ENCODE peak calls at places on chromosomes 3 and 15, in nine cellular contexts. One of them, this sample, is unnamed.

GRCh38 chr3:48960841-48961413 is 29.1 kb upstream of the P4HTM start:
- DNase-seq in upper lobe of right lung: no peak
- DNase-seq in right cardiac atrium: no peak
- DNase-seq in hepatocyte: no peak
- DNase-seq in brain microvascular endothelial cell: no peak
- DNase-seq in GM23248: peak; percentile 18
- DNase-seq in neuronal stem cell: no peak
- DNase-seq in dorsolateral prefrontal cortex: no peak
- DNase-seq in tibial artery: no peak
- DNase-seq in this sample: no peak

GRCh38 chr3:129829640-129830039 is 63.9 kb downstream of the TMCC1 start:
- DNase-seq in GM23248: peak; percentile 94
- DNase-seq in upper lobe of right lung: no peak
- DNase-seq in tibial artery: peak; percentile 68
- DNase-seq in dorsolateral prefrontal cortex: no peak
- DNase-seq in neuronal stem cell: peak; percentile 50
- DNase-seq in brain microvascular endothelial cell: peak; percentile 86
- DNase-seq in right cardiac atrium: peak; percentile 25
- DNase-seq in hepatocyte: peak; percentile 72
- DNase-seq in this sample: peak; percentile 81

GRCh38 chr3:127590282-127590592 is 296 bp downstream of the TPRA1 start:
- DNase-seq in hepatocyte: no peak
- DNase-seq in tibial artery: no peak
- DNase-seq in dorsolateral prefrontal cortex: no peak
- DNase-seq in neuronal stem cell: no peak
- DNase-seq in GM23248: no peak
- DNase-seq in upper lobe of right lung: no peak
- DNase-seq in right cardiac atrium: no peak
- DNase-seq in brain microvascular endothelial cell: no peak
- DNase-seq in this sample: no peak

GRCh38 chr3:113211370-113212154 is at the start of gene BOC:
- DNase-seq in tibial artery: no peak
- DNase-seq in right cardiac atrium: peak; percentile 44
- DNase-seq in GM23248: peak; percentile 81
- DNase-seq in brain microvascular endothelial cell: no peak
- DNase-seq in upper lobe of right lung: peak; percentile 68
- DNase-seq in hepatocyte: peak; percentile 71
- DNase-seq in dorsolateral prefrontal cortex: no peak
- DNase-seq in neuronal stem cell: peak; percentile 63
- DNase-seq in this sample: peak; percentile 50

GRCh38 chr3:23653647-23654525 is 151.9 kb upstream of the UBE2E1 start:
- DNase-seq in tibial artery: no peak
- DNase-seq in dorsolateral prefrontal cortex: no peak
- DNase-seq in hepatocyte: no peak
- DNase-seq in brain microvascular endothelial cell: no peak
- DNase-seq in neuronal stem cell: no peak
- DNase-seq in right cardiac atrium: no peak
- DNase-seq in GM23248: no peak
- DNase-seq in upper lobe of right lung: no peak
- DNase-seq in this sample: no peak

GRCh38 chr15:98147415-98147814 is 186.9 kb downstream of the ARRDC4 start:
- DNase-seq in hepatocyte: no peak
- DNase-seq in tibial artery: no peak
- DNase-seq in upper lobe of right lung: no peak
- DNase-seq in neuronal stem cell: no peak
- DNase-seq in brain microvascular endothelial cell: no peak
- DNase-seq in dorsolateral prefrontal cortex: no peak
- DNase-seq in GM23248: no peak
- DNase-seq in right cardiac atrium: no peak
- DNase-seq in this sample: no peak

GRCh38 chr15:28960979-28961378 is 75.2 kb downstream of the APBA2 start:
- DNase-seq in neuronal stem cell: no peak
- DNase-seq in upper lobe of right lung: no peak
- DNase-seq in brain microvascular endothelial cell: peak; percentile 86
- DNase-seq in GM23248: peak; percentile 13
- DNase-seq in tibial artery: no peak
- DNase-seq in dorsolateral prefrontal cortex: no peak
- DNase-seq in right cardiac atrium: no peak
- DNase-seq in hepatocyte: peak; percentile 56
- DNase-seq in this sample: peak; percentile 62

GRCh38 chr15:65979837-65980236 is 110.5 kb downstream of the RAB11A start:
- DNase-seq in dorsolateral prefrontal cortex: no peak
- DNase-seq in hepatocyte: no peak
- DNase-seq in right cardiac atrium: no peak
- DNase-seq in upper lobe of right lung: no peak
- DNase-seq in brain microvascular endothelial cell: no peak
- DNase-seq in neuronal stem cell: no peak
- DNase-seq in tibial artery: no peak
- DNase-seq in GM23248: no peak
- DNase-seq in this sample: no peak

GRCh38 chr3:53493997-53494791 is at the start of gene CACNA1D:
- DNase-seq in tibial artery: no peak
- DNase-seq in hepatocyte: peak; percentile 87
- DNase-seq in GM23248: peak; percentile 42
- DNase-seq in dorsolateral prefrontal cortex: peak; percentile 62
- DNase-seq in brain microvascular endothelial cell: no peak
- DNase-seq in right cardiac atrium: peak; percentile 21
- DNase-seq in neuronal stem cell: no peak
- DNase-seq in upper lobe of right lung: peak; percentile 85
- DNase-seq in this sample: no peak

GRCh38 chr3:115913069-115913686 is 289.9 kb downstream of the GAP43 start:
- DNase-seq in neuronal stem cell: no peak
- DNase-seq in tibial artery: no peak
- DNase-seq in brain microvascular endothelial cell: no peak
- DNase-seq in hepatocyte: no peak
- DNase-seq in upper lobe of right lung: no peak
- DNase-seq in right cardiac atrium: no peak
- DNase-seq in dorsolateral prefrontal cortex: no peak
- DNase-seq in GM23248: peak; percentile 37
- DNase-seq in this sample: no peak

GRCh38 chr3:115108614-115109013 is 38.5 kb downstream of the ZBTB20 start:
- DNase-seq in tibial artery: no peak
- DNase-seq in right cardiac atrium: no peak
- DNase-seq in hepatocyte: no peak
- DNase-seq in upper lobe of right lung: no peak
- DNase-seq in GM23248: no peak
- DNase-seq in neuronal stem cell: no peak
- DNase-seq in dorsolateral prefrontal cortex: no peak
- DNase-seq in brain microvascular endothelial cell: no peak
- DNase-seq in this sample: no peak

GRCh38 chr3:158950131-158950901 is 148.5 kb downstream of the MFSD1 start:
- DNase-seq in right cardiac atrium: no peak
- DNase-seq in upper lobe of right lung: no peak
- DNase-seq in brain microvascular endothelial cell: no peak
- DNase-seq in hepatocyte: no peak
- DNase-seq in GM23248: no peak
- DNase-seq in tibial artery: no peak
- DNase-seq in neuronal stem cell: no peak
- DNase-seq in dorsolateral prefrontal cortex: no peak
- DNase-seq in this sample: no peak

GRCh38 chr15:76533060-76533955 is 196.7 kb downstream of the ISL2 start:
- DNase-seq in dorsolateral prefrontal cortex: no peak
- DNase-seq in hepatocyte: peak; percentile 20
- DNase-seq in brain microvascular endothelial cell: no peak
- DNase-seq in tibial artery: no peak
- DNase-seq in upper lobe of right lung: no peak
- DNase-seq in GM23248: no peak
- DNase-seq in neuronal stem cell: no peak
- DNase-seq in right cardiac atrium: no peak
- DNase-seq in this sample: no peak

GRCh38 chr15:69615756-69616155 is 163.1 kb downstream of the RPLP1 start:
- DNase-seq in upper lobe of right lung: no peak
- DNase-seq in neuronal stem cell: no peak
- DNase-seq in right cardiac atrium: no peak
- DNase-seq in dorsolateral prefrontal cortex: no peak
- DNase-seq in tibial artery: no peak
- DNase-seq in brain microvascular endothelial cell: no peak
- DNase-seq in hepatocyte: no peak
- DNase-seq in GM23248: no peak
- DNase-seq in this sample: no peak

DNA sequence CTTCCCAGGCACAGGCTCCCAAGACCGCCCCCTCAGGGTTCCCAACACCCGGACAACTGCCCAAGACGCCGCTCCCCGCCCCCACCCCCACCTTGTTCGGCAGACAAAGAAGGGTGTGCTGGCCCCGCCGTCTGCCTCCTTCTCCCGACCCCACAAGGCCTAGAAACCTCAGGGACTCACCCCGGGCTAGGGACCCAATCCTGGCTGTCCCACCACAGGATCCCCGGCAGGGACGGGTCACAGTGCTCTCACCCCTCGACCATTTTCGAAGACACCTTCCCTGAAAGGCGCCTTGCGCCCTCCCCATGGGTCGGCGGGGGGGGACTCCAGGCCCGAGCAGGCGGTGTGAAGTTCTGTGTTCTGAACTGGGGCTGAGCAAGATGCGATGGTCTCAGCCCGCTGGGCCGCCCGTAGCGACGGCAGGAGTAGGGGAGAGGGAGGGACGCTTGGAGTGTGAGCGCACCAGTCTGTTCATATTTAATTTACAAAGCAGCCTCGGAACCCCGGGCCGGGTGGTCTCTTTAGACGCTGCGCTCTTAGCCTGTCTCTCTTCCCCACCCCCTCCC is 1.5 kb upstream of the ISLR2 start:
- DNase-seq in right cardiac atrium: no peak
- DNase-seq in dorsolateral prefrontal cortex: no peak
- DNase-seq in brain microvascular endothelial cell: no peak
- DNase-seq in hepatocyte: no peak
- DNase-seq in neuronal stem cell: no peak
- DNase-seq in GM23248: no peak
- DNase-seq in tibial artery: no peak
- DNase-seq in upper lobe of right lung: no peak
- DNase-seq in this sample: no peak
- H3K4me3 ChIP-seq in right cardiac atrium: no peak overlapping the region
- H3K4me3 ChIP-seq in dorsolateral prefrontal cortex: peak overlapping the region; percentile 53
- H3K4me3 ChIP-seq in brain microvascular endothelial cell: no peak overlapping the region
- H3K4me3 ChIP-seq in hepatocyte: no peak overlapping the region
- H3K4me3 ChIP-seq in neuronal stem cell: peak overlapping the region; percentile 25
- H3K4me3 ChIP-seq in GM23248: no peak overlapping the region
- H3K4me3 ChIP-seq in tibial artery: peak overlapping the region; percentile 33
- H3K4me3 ChIP-seq in upper lobe of right lung: peak overlapping the region; percentile 32
- H3K4me3 ChIP-seq in this sample: no peak overlapping the region

GRCh38 chr15:70665599-70665998 is 97.8 kb downstream of the UACA start:
- DNase-seq in upper lobe of right lung: no peak
- DNase-seq in tibial artery: no peak
- DNase-seq in dorsolateral prefrontal cortex: no peak
- DNase-seq in neuronal stem cell: no peak
- DNase-seq in GM23248: no peak
- DNase-seq in right cardiac atrium: no peak
- DNase-seq in hepatocyte: no peak
- DNase-seq in brain microvascular endothelial cell: no peak
- DNase-seq in this sample: no peak

GRCh38 chr15:70664494-70664893 is 98.9 kb downstream of the UACA start:
- DNase-seq in dorsolateral prefrontal cortex: no peak
- DNase-seq in upper lobe of right lung: no peak
- DNase-seq in GM23248: no peak
- DNase-seq in right cardiac atrium: no peak
- DNase-seq in hepatocyte: no peak
- DNase-seq in tibial artery: no peak
- DNase-seq in brain microvascular endothelial cell: no peak
- DNase-seq in neuronal stem cell: no peak
- DNase-seq in this sample: no peak

GRCh38 chr15:70659662-70660061 is 103.7 kb downstream of the UACA start:
- DNase-seq in brain microvascular endothelial cell: no peak
- DNase-seq in hepatocyte: no peak
- DNase-seq in GM23248: no peak
- DNase-seq in neuronal stem cell: no peak
- DNase-seq in dorsolateral prefrontal cortex: no peak
- DNase-seq in tibial artery: no peak
- DNase-seq in upper lobe of right lung: no peak
- DNase-seq in right cardiac atrium: no peak
- DNase-seq in this sample: no peak
- H3K4me3 ChIP-seq in brain microvascular endothelial cell: no peak overlapping the region
- H3K4me3 ChIP-seq in hepatocyte: no peak overlapping the region
- H3K4me3 ChIP-seq in GM23248: no peak overlapping the region
- H3K4me3 ChIP-seq in neuronal stem cell: no peak overlapping the region
- H3K4me3 ChIP-seq in dorsolateral prefrontal cortex: no peak overlapping the region
- H3K4me3 ChIP-seq in tibial artery: no peak overlapping the region
- H3K4me3 ChIP-seq in upper lobe of right lung: no peak overlapping the region
- H3K4me3 ChIP-seq in right cardiac atrium: no peak overlapping the region
- H3K4me3 ChIP-seq in this sample: no peak overlapping the region

DNA sequence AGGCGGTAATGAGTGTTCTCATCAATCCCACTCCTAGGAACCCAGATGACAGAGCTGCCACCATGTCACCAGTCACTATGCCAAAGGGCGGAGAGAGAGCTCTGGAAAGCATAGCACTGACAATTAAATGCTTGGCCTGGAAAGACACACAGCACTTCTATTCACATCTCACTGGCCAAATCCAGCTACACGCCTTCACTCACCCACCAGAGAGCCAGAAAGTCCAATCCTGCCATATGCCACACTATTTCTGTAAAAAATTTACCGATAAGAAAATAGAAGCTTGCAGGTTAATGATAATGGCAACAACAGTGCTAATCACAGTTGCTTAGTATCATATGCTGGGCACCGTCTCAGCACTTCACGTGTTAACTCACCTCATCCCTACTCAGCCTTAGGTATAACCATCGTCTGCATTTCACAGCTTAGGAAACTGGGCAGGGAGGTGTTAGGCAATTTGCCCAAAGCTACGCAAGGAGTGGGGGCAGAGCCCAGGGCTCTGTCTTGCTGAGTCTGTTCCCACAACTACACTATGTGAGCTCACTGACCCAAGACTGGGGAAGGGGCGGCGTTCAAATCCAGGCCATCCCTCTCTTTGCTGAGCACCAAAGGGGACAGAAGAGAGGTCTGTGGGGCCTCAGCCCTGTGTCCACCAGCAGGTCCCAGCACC is 16.5 kb downstream of the KLHL25 start:
- DNase-seq in neuronal stem cell: no peak
- DNase-seq in right cardiac atrium: no peak
- DNase-seq in dorsolateral prefrontal cortex: no peak
- DNase-seq in tibial artery: no peak
- DNase-seq in GM23248: no peak
- DNase-seq in upper lobe of right lung: no peak
- DNase-seq in hepatocyte: no peak
- DNase-seq in brain microvascular endothelial cell: no peak
- DNase-seq in this sample: no peak
- H3K4me3 ChIP-seq in neuronal stem cell: no peak overlapping the region
- H3K4me3 ChIP-seq in right cardiac atrium: no peak overlapping the region
- H3K4me3 ChIP-seq in dorsolateral prefrontal cortex: no peak overlapping the region
- H3K4me3 ChIP-seq in tibial artery: no peak overlapping the region
- H3K4me3 ChIP-seq in GM23248: no peak overlapping the region
- H3K4me3 ChIP-seq in upper lobe of right lung: no peak overlapping the region
- H3K4me3 ChIP-seq in hepatocyte: no peak overlapping the region
- H3K4me3 ChIP-seq in brain microvascular endothelial cell: no peak overlapping the region
- H3K4me3 ChIP-seq in this sample: no peak overlapping the region

DNA sequence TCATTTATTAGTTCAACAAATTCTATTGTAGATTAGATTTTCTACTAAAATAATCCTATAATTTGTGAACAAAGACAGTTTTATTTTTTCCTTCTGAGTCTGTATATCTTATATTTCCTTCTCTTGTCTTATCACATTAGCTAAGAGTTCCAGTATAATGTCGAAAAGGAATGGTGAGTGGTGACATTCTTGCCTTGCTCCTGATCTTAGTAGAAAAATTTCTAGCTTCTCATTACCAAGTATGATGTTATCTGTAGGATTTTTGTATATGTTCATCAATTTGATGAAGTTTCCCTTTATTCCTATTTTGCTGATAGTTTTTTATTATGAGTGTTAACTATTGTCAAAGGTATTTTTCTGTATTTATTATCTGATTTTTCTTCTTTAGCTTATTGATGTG is 756.6 kb upstream of the BCHE start:
- DNase-seq in hepatocyte: no peak
- DNase-seq in right cardiac atrium: no peak
- DNase-seq in GM23248: no peak
- DNase-seq in brain microvascular endothelial cell: no peak
- DNase-seq in neuronal stem cell: no peak
- DNase-seq in tibial artery: no peak
- DNase-seq in dorsolateral prefrontal cortex: no peak
- DNase-seq in upper lobe of right lung: no peak
- DNase-seq in this sample: no peak
- H3K4me3 ChIP-seq in hepatocyte: no peak overlapping the region
- H3K4me3 ChIP-seq in right cardiac atrium: no peak overlapping the region
- H3K4me3 ChIP-seq in GM23248: no peak overlapping the region
- H3K4me3 ChIP-seq in brain microvascular endothelial cell: no peak overlapping the region
- H3K4me3 ChIP-seq in neuronal stem cell: no peak overlapping the region
- H3K4me3 ChIP-seq in tibial artery: no peak overlapping the region
- H3K4me3 ChIP-seq in dorsolateral prefrontal cortex: no peak overlapping the region
- H3K4me3 ChIP-seq in upper lobe of right lung: no peak overlapping the region
- H3K4me3 ChIP-seq in this sample: no peak overlapping the region

This sample was measured in astrocyte of the cerebellum.